ENCODE peak calls at places on chromosome 1, in eight cellular contexts. One of them, this sample, is unnamed.

GRCh38 chr1:23423415-23424170 is 955 bp downstream of the TCEA3 start:
- DNase-seq in head of caudate nucleus: no peak
- DNase-seq in NCI-H460: no peak
- DNase-seq in Calu3: peak; percentile 5
- DNase-seq in NB4: no peak
- DNase-seq in kidney glomerular epithelial cell: no peak
- DNase-seq in T-helper 2 cell: no peak
- DNase-seq in colonic mucosa: peak; percentile 90
- DNase-seq in this sample: peak; percentile 41

GRCh38 chr1:45394342-45394741 is 54.1 kb upstream of the MUTYH start:
- DNase-seq in Calu3: no peak
- DNase-seq in kidney glomerular epithelial cell: no peak
- DNase-seq in T-helper 2 cell: no peak
- DNase-seq in colonic mucosa: no peak
- DNase-seq in head of caudate nucleus: no peak
- DNase-seq in NCI-H460: no peak
- DNase-seq in NB4: peak; percentile 25
- DNase-seq in this sample: no peak

GRCh38 chr1:51491166-51491981 is 27.7 kb downstream of the EPS15 start:
- DNase-seq in kidney glomerular epithelial cell: no peak
- DNase-seq in head of caudate nucleus: no peak
- DNase-seq in T-helper 2 cell: no peak
- DNase-seq in NCI-H460: no peak
- DNase-seq in colonic mucosa: peak; percentile 62
- DNase-seq in NB4: no peak
- DNase-seq in Calu3: peak; percentile 27
- DNase-seq in this sample: no peak

GRCh38 chr1:214540324-214540723 is 11.1 kb downstream of the PTPN14 start:
- DNase-seq in head of caudate nucleus: no peak
- DNase-seq in NB4: no peak
- DNase-seq in colonic mucosa: no peak
- DNase-seq in T-helper 2 cell: no peak
- DNase-seq in NCI-H460: no peak
- DNase-seq in kidney glomerular epithelial cell: no peak
- DNase-seq in Calu3: no peak
- DNase-seq in this sample: no peak

GRCh38 chr1:93904228-93904627 is 5.0 kb downstream of the GCLM start:
- DNase-seq in kidney glomerular epithelial cell: no peak
- DNase-seq in Calu3: no peak
- DNase-seq in colonic mucosa: no peak
- DNase-seq in NCI-H460: no peak
- DNase-seq in T-helper 2 cell: peak; percentile 18
- DNase-seq in NB4: peak; percentile 56
- DNase-seq in head of caudate nucleus: no peak
- DNase-seq in this sample: no peak

GRCh38 chr1:24555591-24556413 is at the start of gene NCMAP:
- DNase-seq in NB4: no peak
- DNase-seq in kidney glomerular epithelial cell: no peak
- DNase-seq in Calu3: peak; percentile 83
- DNase-seq in head of caudate nucleus: no peak
- DNase-seq in T-helper 2 cell: no peak
- DNase-seq in colonic mucosa: peak; percentile 79
- DNase-seq in NCI-H460: no peak
- DNase-seq in this sample: peak; percentile 41

GRCh38 chr1:177921590-177921989 is 48.3 kb downstream of the SEC16B start:
- DNase-seq in head of caudate nucleus: no peak
- DNase-seq in kidney glomerular epithelial cell: no peak
- DNase-seq in Calu3: no peak
- DNase-seq in colonic mucosa: no peak
- DNase-seq in NB4: no peak
- DNase-seq in T-helper 2 cell: no peak
- DNase-seq in NCI-H460: no peak
- DNase-seq in this sample: no peak

GRCh38 chr1:174954686-174955669 is 44.8 kb upstream of the CACYBP start:
- DNase-seq in kidney glomerular epithelial cell: no peak
- DNase-seq in head of caudate nucleus: no peak
- DNase-seq in colonic mucosa: no peak
- DNase-seq in Calu3: no peak
- DNase-seq in T-helper 2 cell: no peak
- DNase-seq in NCI-H460: no peak
- DNase-seq in NB4: peak; percentile 25
- DNase-seq in this sample: no peak

GRCh38 chr1:17849216-17849615 is 94.1 kb downstream of the ACTL8 start:
- DNase-seq in T-helper 2 cell: no peak
- DNase-seq in colonic mucosa: no peak
- DNase-seq in kidney glomerular epithelial cell: no peak
- DNase-seq in NB4: no peak
- DNase-seq in Calu3: no peak
- DNase-seq in head of caudate nucleus: no peak
- DNase-seq in NCI-H460: no peak
- DNase-seq in this sample: no peak

This sample was measured in neural progenitor cell.